ENCODE peak calls at places on chromosomes 1 and 21, in ten cellular contexts. Z, U, S, X, I, E, B, T, H and G are unnamed samples.

GRCh38 chr1:70003509-70003908 is 201.9 kb downstream of the LRRC40 start:
- DNase-seq in Z (no peak), U (no peak), S (no peak), X (no peak), I (no peak), E (no peak), B (no peak), T (no peak), H (no peak), G (no peak)

GRCh38 chr1:48405400-48405799 is 66.6 kb downstream of the SPATA6 start:
- DNase-seq in Z (no peak), U (no peak), S (no peak), X (no peak), I (no peak), E (no peak), B (no peak), T (no peak), H (no peak), G (no peak)

GRCh38 chr1:37974575-37974974 is 15.2 kb downstream of the SF3A3 start:
- DNase-seq in Z (no peak), U (no peak), S (no peak), X (no peak), I (no peak), E (no peak), B (no peak), T (no peak), H (no peak), G (no peak)

GRCh38 chr1:16073490-16074104 is at the start of gene FAM131C:
- DNase-seq in Z (peak; percentile 51), U (peak; percentile 52), S (peak; percentile 38), X (no peak), I (peak; percentile 26), E (no peak), B (no peak), T (peak; percentile 80), H (no peak), G (no peak)

GRCh38 chr21:33434770-33435360 is 31.7 kb downstream of the IFNGR2 start:
- DNase-seq in Z (peak; percentile 60), U (no peak), S (no peak), X (peak; percentile 24), I (no peak), E (peak; percentile 49), B (no peak), T (peak; percentile 53), H (no peak), G (no peak)

GRCh38 chr1:180501865-180502360 is 464 bp downstream of the ACBD6 start:
- DNase-seq in Z (peak; percentile 63), U (no peak), S (no peak), X (no peak), I (no peak), E (no peak), B (peak; percentile 86), T (peak; percentile 77), H (peak; percentile 35), G (peak; percentile 29)

GRCh38 chr1:23619299-23620188 is 60.2 kb upstream of the ID3 start:
- DNase-seq in Z (peak; percentile 97), U (peak; percentile 71), S (no peak), X (peak; percentile 50), I (peak; percentile 90), E (no peak), B (no peak), T (peak; percentile 51), H (peak; percentile 37), G (no peak)

GRCh38 chr1:235416662-235417049 is 49.4 kb downstream of the TBCE start:
- DNase-seq in Z (no peak), U (no peak), S (no peak), X (no peak), I (no peak), E (no peak), B (no peak), T (no peak), H (no peak), G (no peak)

GRCh38 chr1:155062702-155063411 is 683 bp upstream of the EFNA4 start:
- DNase-seq in Z (peak; percentile 84), U (peak; percentile 95), S (peak; percentile 91), X (peak; percentile 74), I (peak; percentile 73), E (peak; percentile 60), B (no peak), T (peak; percentile 85), H (no peak), G (no peak)

GRCh38 chr21:44618504-44618903 is 6.6 kb downstream of the KRTAP10-8 start:
- DNase-seq in Z (peak; percentile 5), U (peak; percentile 40), S (no peak), X (peak; percentile 53), I (no peak), E (peak; percentile 25), B (no peak), T (no peak), H (no peak), G (no peak)
- TF ChIP-seq CTCF in Z (no peak), U (no peak), S (peak; percentile 18), X (peak; percentile 27), I (no peak), E (no peak), B (no peak), T (peak; percentile 9), H (no peak), G (no peak)

GRCh38 chr1:153535664-153536585 is at the start of gene S100A6:
- DNase-seq in Z (no peak), U (no peak), S (no peak), X (peak; percentile 96), I (peak; percentile 74), E (peak; percentile 84), B (peak; percentile 96), T (peak; percentile 21), H (peak; percentile 90), G (no peak)
- TF ChIP-seq CTCF in Z (no peak), U (no peak), S (no peak), X (no peak), I (no peak), E (no peak), B (no peak), T (no peak), H (no peak), G (no peak)

DNA sequence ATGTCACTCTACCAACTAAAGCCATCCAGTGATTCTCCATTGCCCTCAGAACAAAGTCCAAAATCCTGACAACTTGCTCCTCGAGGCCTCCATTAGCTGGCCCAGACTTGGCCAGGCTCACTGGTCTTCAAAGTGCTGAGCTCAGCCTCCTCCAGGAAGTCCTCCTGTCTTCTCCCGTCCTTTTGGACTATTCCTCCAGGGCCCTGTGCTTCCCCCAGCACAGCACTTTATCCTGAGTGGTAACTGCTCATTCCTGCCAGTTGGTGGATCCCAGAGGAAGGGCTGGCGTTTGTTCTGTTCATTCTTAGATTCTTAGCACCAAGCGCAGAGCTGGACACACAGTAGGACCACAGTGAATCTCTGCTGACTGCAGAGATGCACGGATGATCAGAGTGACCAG is 179.9 kb downstream of the PTPRU start:
- DNase-seq in Z (no peak), U (no peak), S (no peak), X (no peak), I (no peak), E (no peak), B (peak; percentile 58), T (no peak), H (no peak), G (no peak)
- TF ChIP-seq CTCF in Z (no peak), U (no peak), S (peak; percentile 27), X (no peak), I (no peak), E (no peak), B (no peak), T (no peak), H (no peak), G (no peak)

GRCh38 chr1:214448536-214448935 is 102.9 kb downstream of the PTPN14 start:
- DNase-seq in Z (no peak), U (no peak), S (no peak), X (no peak), I (no peak), E (no peak), B (no peak), T (peak; percentile 25), H (no peak), G (no peak)
- TF ChIP-seq CTCF in Z (peak; percentile 12), U (no peak), S (no peak), X (no peak), I (no peak), E (no peak), B (no peak), T (peak; percentile 21), H (no peak), G (no peak)

GRCh38 chr1:4424254-4424653 is 230.2 kb upstream of the AJAP1 start:
- DNase-seq in Z (no peak), U (no peak), S (no peak), X (no peak), I (no peak), E (no peak), B (no peak), T (no peak), H (no peak), G (no peak)

GRCh38 chr1:4425892-4426291 is 228.5 kb upstream of the AJAP1 start:
- DNase-seq in Z (peak; percentile 97), U (no peak), S (peak; percentile 14), X (no peak), I (no peak), E (no peak), B (no peak), T (peak; percentile 82), H (no peak), G (no peak)

GRCh38 chr1:4424766-4425165 is 229.6 kb upstream of the AJAP1 start:
- DNase-seq in Z (no peak), U (no peak), S (no peak), X (no peak), I (no peak), E (no peak), B (no peak), T (no peak), H (no peak), G (no peak)

GRCh38 chr1:4422496-4423289 is 231.7 kb upstream of the AJAP1 start:
- DNase-seq in Z (peak; percentile 63), U (no peak), S (peak; percentile 11), X (no peak), I (no peak), E (no peak), B (no peak), T (no peak), H (peak; percentile 48), G (no peak)
- TF ChIP-seq CTCF in Z (peak; percentile 64), U (no peak), S (peak; percentile 55), X (no peak), I (no peak), E (no peak), B (no peak), T (no peak), H (no peak), G (no peak)

DNA sequence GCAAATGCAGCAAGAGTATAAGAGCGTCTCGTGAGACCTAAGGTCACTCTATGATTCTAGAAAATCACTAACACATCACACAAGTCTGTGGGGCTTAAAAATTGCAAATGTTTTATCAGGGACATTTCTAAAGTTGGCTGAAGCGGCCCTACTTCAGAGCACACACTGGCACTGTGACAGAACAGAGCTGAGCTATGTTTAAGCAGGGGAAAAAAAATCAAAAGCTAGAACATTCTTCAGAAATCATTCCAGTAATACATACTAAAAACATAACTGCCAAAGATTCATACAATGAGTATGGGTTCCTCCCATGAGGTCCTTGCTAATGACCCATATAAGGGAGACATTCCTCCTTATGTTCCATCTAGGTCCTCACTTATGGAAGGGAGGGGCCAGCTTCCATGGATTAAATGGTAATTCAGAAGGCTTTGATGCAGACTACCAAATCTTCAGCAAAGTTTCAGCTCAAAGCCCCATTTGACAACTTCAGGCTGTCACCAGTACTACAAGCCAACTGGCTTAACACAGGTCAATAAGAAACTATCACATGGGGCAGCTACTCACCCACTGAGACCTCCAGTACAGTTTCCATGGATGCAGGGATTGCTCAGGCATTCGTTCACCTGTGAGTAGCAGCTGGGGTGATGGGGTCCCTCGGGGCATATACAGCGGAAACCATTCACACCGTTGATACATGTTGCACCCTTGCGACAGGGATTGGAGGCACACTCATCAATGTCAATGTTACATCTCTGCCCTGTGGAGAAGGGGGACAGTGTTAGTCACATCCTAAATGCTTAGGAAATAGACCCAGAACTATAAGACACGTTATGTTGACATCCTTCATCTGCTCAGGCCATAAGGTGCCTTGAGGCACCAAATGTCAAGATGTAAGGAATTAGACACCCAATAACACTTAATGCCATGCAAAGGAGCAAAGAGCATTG is 58.4 kb upstream of the ADAM30 start:
- DNase-seq in Z (no peak), U (no peak), S (no peak), X (no peak), I (no peak), E (no peak), B (no peak), T (no peak), H (no peak), G (no peak)
- TF ChIP-seq CTCF in Z (no peak), U (no peak), S (peak; percentile 19), X (no peak), I (no peak), E (no peak), B (no peak), T (no peak), H (no peak), G (no peak)